ENCODE peak calls at places on chromosomes 11 and 22, in five cellular contexts. L is sigmoid colon; T is CD4-positive, alpha-beta T cell; I is effector memory CD8-positive, alpha-beta T cell; X is stimulated activated CD8-positive, alpha-beta memory T cell treated with anti-CD3 and anti-CD28 coated beads, Interleukin-15, amount 100 ng/mL, for 24 hours. U is an unnamed sample.

GRCh38 chr11:64673279-64673678 is 49.7 kb downstream of the NRXN2 start:
- DNase-seq in L (no peak), T (no peak), I (no peak), X (no peak), U (no peak)

GRCh38 chr22:43343262-43343988 is at the start of gene SCUBE1:
- DNase-seq in L (no peak), T (no peak), I (peak), X (peak), U (peak)

GRCh38 chr11:84419576-84419975 is 1133.4 kb upstream of the CCDC90B start:
- DNase-seq in L (no peak), T (no peak), I (no peak), X (no peak), U (no peak)

GRCh38 chr11:128645968-128646367 is 47.9 kb upstream of the FLI1 start:
- DNase-seq in L (no peak), T (no peak), I (no peak), X (no peak), U (no peak)

GRCh38 chr11:24635588-24636290 is 138.9 kb downstream of the LUZP2 start:
- DNase-seq in L (no peak), T (no peak), I (no peak), X (no peak), U (peak)

GRCh38 chr11:59283825-59284772 is 71.4 kb upstream of the MPEG1 start:
- DNase-seq in L (no peak), T (peak), I (peak), X (no peak), U (peak)

GRCh38 chr11:92627615-92628201 is 341.7 kb upstream of the MTNR1B start:
- DNase-seq in L (no peak), T (no peak), I (no peak), X (no peak), U (peak)

GRCh38 chr11:105860105-105860504 is 161.9 kb downstream of the MSANTD4 start:
- DNase-seq in L (no peak), T (no peak), I (no peak), X (no peak), U (no peak)

GRCh38 chr22:25702046-25702445 is 39.9 kb upstream of the MYO18B start:
- DNase-seq in L (no peak), T (no peak), I (no peak), X (no peak), U (peak)

GRCh38 chr11:2446590-2447252 is 1.9 kb downstream of the KCNQ1 start:
- DNase-seq in L (no peak), T (no peak), I (no peak), X (no peak), U (no peak)

GRCh38 chr11:82007536-82007935 is 726.1 kb downstream of the FAM181B start:
- DNase-seq in L (no peak), T (no peak), I (no peak), X (no peak), U (no peak)

GRCh38 chr22:39459681-39460080 is 2.9 kb downstream of the MGAT3 start:
- DNase-seq in L (no peak), T (no peak), I (no peak), X (no peak), U (no peak)

GRCh38 chr11:77525455-77526091 is 51.7 kb upstream of the PAK1 start:
- DNase-seq in L (no peak), T (no peak), I (no peak), X (no peak), U (no peak)